ENCODE peak calls at places on chromosome 15, in ten cellular contexts. L, N, B, V, G, R, M, U, T and P are unnamed samples.
A peak's percentile ranks its signal among the peaks of the same experiment; 100 is the strongest.

GRCh38 chr15:41772720-41773331 is 1.5 kb upstream of the MAPKBP1 start:
- DNase-seq in L (peak; percentile 25), V (peak; percentile 77), T (peak; percentile 60), U (peak; percentile 62), R (peak; percentile 60), B (no peak), G (peak; percentile 81), M (peak; percentile 42), N (peak; percentile 21), P (peak; percentile 77)

GRCh38 chr15:58257776-58258325 is 119.7 kb downstream of the AQP9 start:
- DNase-seq in L (no peak), U (no peak), R (no peak), M (no peak), G (no peak), N (no peak), B (no peak), T (no peak), V (no peak), P (no peak)

GRCh38 chr15:70834999-70835398 is 19.0 kb downstream of the LARP6 start:
- DNase-seq in L (no peak), B (no peak), T (no peak), R (no peak), V (no peak), M (no peak), N (no peak), G (no peak), U (no peak), P (no peak)

GRCh38 chr15:36415643-36416042 is 163.8 kb upstream of the CDIN1 start:
- DNase-seq in L (no peak), T (no peak), R (no peak), M (no peak), U (no peak), N (no peak), B (no peak), V (no peak), G (no peak), P (no peak)

GRCh38 chr15:61743352-61743909 is 316.8 kb downstream of the VPS13C start:
- DNase-seq in B (no peak), L (no peak), R (no peak), V (no peak), N (no peak), T (no peak), U (no peak), M (no peak), G (no peak), P (no peak)

GRCh38 chr15:95086543-95087252 is 855.3 kb downstream of the MCTP2 start:
- DNase-seq in V (no peak), U (no peak), L (no peak), G (no peak), T (no peak), N (no peak), M (no peak), R (no peak), B (no peak), P (no peak)

GRCh38 chr15:67479781-67480180 is 41.1 kb upstream of the C15orf61 start:
- DNase-seq in U (no peak), R (no peak), L (no peak), G (no peak), N (no peak), B (no peak), T (no peak), V (no peak), M (no peak), P (no peak)

GRCh38 chr15:52326758-52327157 is 31.2 kb upstream of the MYO5C start:
- DNase-seq in N (no peak), M (no peak), V (no peak), G (no peak), B (no peak), L (no peak), R (no peak), T (no peak), U (no peak), P (no peak)

GRCh38 chr15:45457641-45458539 is 64.7 kb downstream of the SLC30A4 start:
- DNase-seq in N (peak; percentile 64), G (peak; percentile 67), T (peak; percentile 81), R (peak; percentile 78), M (peak; percentile 81), V (peak; percentile 83), B (peak; percentile 94), U (peak; percentile 84), L (peak; percentile 58), P (peak; percentile 82)

GRCh38 chr15:59258317-59258716 is 51.7 kb downstream of the LDHAL6B start:
- DNase-seq in T (no peak), R (no peak), B (no peak), L (no peak), V (no peak), N (no peak), G (no peak), U (no peak), M (no peak), P (no peak)

GRCh38 chr15:52351206-52351907 is 55.8 kb upstream of the MYO5C start:
- DNase-seq in N (no peak), U (no peak), B (no peak), L (no peak), M (no peak), G (peak; percentile 44), R (no peak), V (no peak), T (no peak), P (no peak)

GRCh38 chr15:82134426-82134825 is 88.6 kb upstream of the MEX3B start:
- DNase-seq in B (no peak), M (no peak), V (no peak), T (no peak), G (no peak), U (no peak), R (no peak), N (no peak), L (no peak), P (no peak)

GRCh38 chr15:57920916-57921315 is 144.6 kb downstream of the ALDH1A2 start:
- DNase-seq in B (no peak), U (no peak), M (no peak), L (no peak), N (no peak), T (no peak), G (no peak), V (no peak), R (no peak), P (no peak)

GRCh38 chr15:31241888-31242287 is 84.7 kb upstream of the KLF13 start:
- DNase-seq in U (no peak), V (no peak), B (no peak), M (no peak), N (no peak), L (no peak), R (no peak), G (no peak), T (no peak), P (no peak)

GRCh38 chr15:101488300-101489164 is 975 bp downstream of the PCSK6 start:
- DNase-seq in R (no peak), L (no peak), U (no peak), M (no peak), B (no peak), N (no peak), G (no peak), V (peak; percentile 75), T (no peak), P (peak; percentile 43)

GRCh38 chr15:92883643-92884458 is 16.3 kb upstream of the CHD2 start:
- DNase-seq in B (no peak), U (no peak), T (no peak), L (no peak), N (no peak), G (peak; percentile 25), V (no peak), R (no peak), M (no peak), P (peak; percentile 81)

GRCh38 chr15:47708116-47708515 is 9.2 kb upstream of the SEMA6D start:
- DNase-seq in G (peak; percentile 8), T (no peak), L (no peak), N (no peak), V (no peak), M (no peak), U (no peak), B (no peak), R (no peak), P (no peak)

GRCh38 chr15:69757186-69757585 is 304.6 kb downstream of the RPLP1 start:
- DNase-seq in G (no peak), R (no peak), L (no peak), V (no peak), M (no peak), T (no peak), B (no peak), U (peak; percentile 85), N (peak; percentile 43), P (no peak)

GRCh38 chr15:34436126-34436955 is 1.3 kb downstream of the GOLGA8A start:
- DNase-seq in R (no peak), U (peak; percentile 40), T (no peak), G (no peak), L (no peak), N (no peak), B (peak; percentile 5), M (no peak), V (peak; percentile 27), P (peak; percentile 41)

GRCh38 chr15:40238927-40239591 is at the start of gene PAK6:
- DNase-seq in L (no peak), T (peak; percentile 39), V (peak; percentile 81), N (no peak), U (peak; percentile 72), R (peak; percentile 75), G (peak; percentile 21), M (peak; percentile 9), B (peak; percentile 36), P (peak; percentile 67)

GRCh38 chr15:75371901-75372688 is 3.7 kb upstream of the MAN2C1 start:
- DNase-seq in B (no peak), G (no peak), R (no peak), L (no peak), N (no peak), T (no peak), V (no peak), U (no peak), M (no peak), P (no peak)

GRCh38 chr15:65420975-65421359 is 1.8 kb downstream of the IGDCC4 start:
- DNase-seq in U (no peak), L (no peak), G (no peak), N (no peak), T (no peak), V (no peak), M (no peak), B (no peak), R (no peak), P (no peak)

GRCh38 chr15:97566957-97567356 is 393.5 kb upstream of the ARRDC4 start:
- DNase-seq in M (no peak), N (no peak), T (no peak), U (no peak), G (no peak), V (no peak), R (no peak), L (no peak), B (no peak), P (no peak)